ENCODE peak calls at places on chromosomes 4 and X, in six cellular contexts. One of them, this sample, is unnamed.

GRCh38 chrX:70552174-70552704 is 107.6 kb downstream of the DLG3 start:
- DNase-seq in K562: no peak
- DNase-seq in HepG2: no peak
- DNase-seq in A549: no peak
- DNase-seq in GM12878: no peak
- DNase-seq in IMR-90: no peak
- DNase-seq in this sample: no peak

GRCh38 chrX:18534949-18535348 is 109.5 kb downstream of the CDKL5 start:
- DNase-seq in A549: no peak
- DNase-seq in K562: no peak
- DNase-seq in IMR-90: no peak
- DNase-seq in GM12878: no peak
- DNase-seq in HepG2: no peak
- DNase-seq in this sample: no peak

GRCh38 chrX:581717-582116 is 48.9 kb upstream of the SHOX start:
- DNase-seq in IMR-90: no peak
- DNase-seq in GM12878: no peak
- DNase-seq in K562: no peak
- DNase-seq in HepG2: no peak
- DNase-seq in A549: peak
- DNase-seq in this sample: no peak

GRCh38 chrX:17397074-17397473 is 22.1 kb downstream of the NHS start:
- DNase-seq in A549: peak
- DNase-seq in GM12878: no peak
- DNase-seq in K562: no peak
- DNase-seq in HepG2: no peak
- DNase-seq in IMR-90: peak
- DNase-seq in this sample: no peak

GRCh38 chr4:122434285-122434684 is 22.2 kb downstream of the IL2 start:
- DNase-seq in K562: no peak
- DNase-seq in IMR-90: no peak
- DNase-seq in GM12878: no peak
- DNase-seq in A549: no peak
- DNase-seq in HepG2: no peak
- DNase-seq in this sample: no peak

GRCh38 chrX:39613508-39613921 is 484.2 kb downstream of the BCOR start:
- DNase-seq in K562: no peak
- DNase-seq in IMR-90: no peak
- DNase-seq in GM12878: no peak
- DNase-seq in HepG2: no peak
- DNase-seq in A549: no peak
- DNase-seq in this sample: peak

GRCh38 chr4:78710536-78710935 is 65.6 kb upstream of the BMP2K start:
- DNase-seq in HepG2: no peak
- DNase-seq in K562: no peak
- DNase-seq in A549: no peak
- DNase-seq in GM12878: no peak
- DNase-seq in IMR-90: peak
- DNase-seq in this sample: no peak

GRCh38 chrX:24151513-24151912 is 2.0 kb downstream of the ZFX start:
- DNase-seq in GM12878: no peak
- DNase-seq in A549: peak
- DNase-seq in K562: peak
- DNase-seq in IMR-90: no peak
- DNase-seq in HepG2: no peak
- DNase-seq in this sample: no peak

GRCh38 chr4:140195806-140196205 is 41.8 kb upstream of the MAML3 start:
- DNase-seq in HepG2: no peak
- DNase-seq in GM12878: no peak
- DNase-seq in IMR-90: no peak
- DNase-seq in A549: peak
- DNase-seq in K562: peak
- DNase-seq in this sample: no peak

GRCh38 chr4:52665592-52665991 is 6.5 kb upstream of the USP46 start:
- DNase-seq in GM12878: no peak
- DNase-seq in HepG2: peak
- DNase-seq in K562: no peak
- DNase-seq in IMR-90: no peak
- DNase-seq in A549: peak
- DNase-seq in this sample: peak

DNA sequence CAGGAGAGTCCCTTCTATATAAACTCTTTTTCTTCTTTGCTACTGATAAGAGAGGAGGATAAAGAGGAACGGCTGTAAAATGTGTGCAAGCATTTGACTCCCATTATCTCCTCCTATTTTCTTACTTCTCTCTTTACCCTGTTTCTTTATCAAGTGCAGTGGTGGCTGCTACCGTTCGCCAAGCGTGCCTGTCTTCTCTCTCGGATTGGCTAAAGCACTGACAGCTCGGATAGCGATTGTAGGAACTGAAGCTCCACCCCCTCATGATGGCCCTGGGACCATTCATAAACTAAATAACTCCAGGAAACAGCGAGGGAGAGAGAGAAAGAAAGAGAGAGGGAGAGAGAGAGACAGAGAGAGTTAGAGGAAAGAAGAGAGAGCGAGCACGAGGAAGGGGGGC is 340 bp upstream of the MAB21L2 start:
- DNase-seq in K562: no peak
- DNase-seq in HepG2: no peak
- DNase-seq in A549: no peak
- DNase-seq in GM12878: no peak
- DNase-seq in IMR-90: peak
- DNase-seq in this sample: peak
- TF ChIP-seq SMC3 in K562: no peak
- TF ChIP-seq SMC3 in HepG2: no peak
- TF ChIP-seq SMC3 in A549: no peak
- TF ChIP-seq SMC3 in GM12878: no peak
- TF ChIP-seq SMC3 in IMR-90: no peak
- TF ChIP-seq SMC3 in this sample: no peak

GRCh38 chr4:114807759-114808404 is 209.3 kb downstream of the UGT8 start:
- DNase-seq in A549: peak
- DNase-seq in GM12878: no peak
- DNase-seq in K562: peak
- DNase-seq in IMR-90: peak
- DNase-seq in HepG2: peak
- DNase-seq in this sample: peak
- TF ChIP-seq SMC3 in A549: no peak
- TF ChIP-seq SMC3 in GM12878: peak
- TF ChIP-seq SMC3 in K562: peak
- TF ChIP-seq SMC3 in IMR-90: no peak
- TF ChIP-seq SMC3 in HepG2: peak
- TF ChIP-seq SMC3 in this sample: peak

GRCh38 chrX:53494427-53494826 is 60.3 kb upstream of the HSD17B10 start:
- DNase-seq in GM12878: no peak
- DNase-seq in HepG2: no peak
- DNase-seq in IMR-90: peak
- DNase-seq in K562: peak
- DNase-seq in A549: no peak
- DNase-seq in this sample: peak
- TF ChIP-seq SMC3 in GM12878: no peak
- TF ChIP-seq SMC3 in HepG2: no peak
- TF ChIP-seq SMC3 in IMR-90: no peak
- TF ChIP-seq SMC3 in K562: no peak
- TF ChIP-seq SMC3 in A549: no peak
- TF ChIP-seq SMC3 in this sample: no peak

DNA sequence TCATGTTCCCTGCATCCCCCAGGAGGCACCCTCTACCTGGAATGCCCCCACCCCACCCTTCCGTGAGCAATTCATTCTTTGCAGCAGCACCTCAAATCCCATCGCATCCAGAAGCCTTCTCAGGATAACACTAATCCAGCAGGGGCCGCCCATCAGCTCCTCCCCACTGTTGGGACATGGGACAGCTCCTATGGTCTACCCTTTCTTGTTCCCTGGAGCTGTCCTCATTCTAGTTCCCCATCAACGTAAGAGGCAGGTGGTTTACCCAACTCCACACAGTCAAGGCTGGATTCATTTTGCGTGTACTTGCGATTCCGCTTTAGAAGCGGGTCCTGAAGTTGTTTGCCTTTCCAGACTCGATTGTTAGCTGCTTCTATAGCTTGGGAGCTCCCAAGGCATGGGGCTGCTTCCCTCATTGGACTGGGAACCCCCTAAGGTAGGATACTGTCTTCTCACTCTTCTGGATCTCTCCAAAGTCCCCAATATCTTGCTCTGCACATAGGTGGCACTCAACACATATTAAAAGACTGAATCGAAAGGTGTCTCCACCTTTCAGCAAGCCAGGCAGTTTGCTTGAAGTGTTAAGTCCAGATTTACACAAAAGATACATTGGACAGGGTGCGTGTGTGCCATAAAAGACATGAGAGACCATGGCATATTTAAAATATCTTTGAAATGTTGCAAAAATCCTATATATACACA is 942 bp upstream of the APLN start:
- DNase-seq in GM12878: no peak
- DNase-seq in A549: peak
- DNase-seq in HepG2: no peak
- DNase-seq in IMR-90: no peak
- DNase-seq in K562: peak
- DNase-seq in this sample: no peak
- TF ChIP-seq SMC3 in GM12878: no peak
- TF ChIP-seq SMC3 in A549: peak
- TF ChIP-seq SMC3 in HepG2: no peak
- TF ChIP-seq SMC3 in IMR-90: no peak
- TF ChIP-seq SMC3 in K562: no peak
- TF ChIP-seq SMC3 in this sample: no peak

GRCh38 chrX:133171962-133172708 is 46.0 kb downstream of the TFDP3 start:
- DNase-seq in IMR-90: no peak
- DNase-seq in K562: peak
- DNase-seq in A549: peak
- DNase-seq in HepG2: no peak
- DNase-seq in GM12878: no peak
- DNase-seq in this sample: peak
- TF ChIP-seq SMC3 in IMR-90: no peak
- TF ChIP-seq SMC3 in K562: no peak
- TF ChIP-seq SMC3 in A549: peak
- TF ChIP-seq SMC3 in HepG2: peak
- TF ChIP-seq SMC3 in GM12878: peak
- TF ChIP-seq SMC3 in this sample: peak

GRCh38 chr4:171954650-171955049 is 141.4 kb downstream of the GALNTL6 start:
- DNase-seq in GM12878: peak
- DNase-seq in IMR-90: no peak
- DNase-seq in HepG2: no peak
- DNase-seq in A549: peak
- DNase-seq in K562: no peak
- DNase-seq in this sample: no peak

GRCh38 chr4:171962110-171962509 is 148.9 kb downstream of the GALNTL6 start:
- DNase-seq in K562: no peak
- DNase-seq in HepG2: no peak
- DNase-seq in GM12878: no peak
- DNase-seq in A549: no peak
- DNase-seq in IMR-90: no peak
- DNase-seq in this sample: no peak

DNA sequence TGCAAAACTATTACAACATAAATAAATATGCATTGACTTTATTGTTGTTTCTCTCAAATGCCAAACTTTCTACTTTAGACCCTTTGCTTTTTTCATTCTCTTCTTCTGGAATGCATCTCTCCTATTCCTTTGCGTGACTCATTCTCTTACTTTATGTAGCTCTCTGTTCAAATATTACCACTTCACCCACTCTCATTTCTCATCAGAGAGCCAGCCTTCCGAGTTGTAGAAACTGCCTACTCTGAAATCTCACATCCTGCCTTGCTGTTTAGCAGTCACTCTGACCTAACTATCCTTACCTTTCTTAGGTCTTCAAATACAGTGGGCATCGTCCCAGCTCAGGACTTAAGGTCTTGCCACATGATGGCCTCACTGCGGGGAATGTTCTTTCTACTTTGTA is 143.5 kb downstream of the GALNTL6 start:
- DNase-seq in A549: peak
- DNase-seq in GM12878: no peak
- DNase-seq in HepG2: peak
- DNase-seq in K562: no peak
- DNase-seq in IMR-90: no peak
- DNase-seq in this sample: no peak
- TF ChIP-seq SMC3 in A549: no peak
- TF ChIP-seq SMC3 in GM12878: no peak
- TF ChIP-seq SMC3 in HepG2: no peak
- TF ChIP-seq SMC3 in K562: no peak
- TF ChIP-seq SMC3 in IMR-90: no peak
- TF ChIP-seq SMC3 in this sample: no peak

GRCh38 chr4:34094114-34094513 is 2150.2 kb downstream of the ARAP2 start:
- DNase-seq in IMR-90: no peak
- DNase-seq in GM12878: no peak
- DNase-seq in K562: no peak
- DNase-seq in HepG2: no peak
- DNase-seq in A549: no peak
- DNase-seq in this sample: no peak
- TF ChIP-seq SMC3 in IMR-90: no peak
- TF ChIP-seq SMC3 in GM12878: no peak
- TF ChIP-seq SMC3 in K562: no peak
- TF ChIP-seq SMC3 in HepG2: no peak
- TF ChIP-seq SMC3 in A549: no peak
- TF ChIP-seq SMC3 in this sample: no peak

GRCh38 chrX:56800801-56801200 is 71.8 kb downstream of the NBDY start:
- DNase-seq in A549: no peak
- DNase-seq in K562: peak
- DNase-seq in HepG2: no peak
- DNase-seq in GM12878: no peak
- DNase-seq in IMR-90: no peak
- DNase-seq in this sample: peak
- TF ChIP-seq SMC3 in A549: no peak
- TF ChIP-seq SMC3 in K562: no peak
- TF ChIP-seq SMC3 in HepG2: no peak
- TF ChIP-seq SMC3 in GM12878: peak
- TF ChIP-seq SMC3 in IMR-90: no peak
- TF ChIP-seq SMC3 in this sample: no peak

GRCh38 chr4:73520821-73521220 is 39.3 kb downstream of the AFM start:
- DNase-seq in A549: peak
- DNase-seq in K562: no peak
- DNase-seq in GM12878: no peak
- DNase-seq in IMR-90: peak
- DNase-seq in HepG2: no peak
- DNase-seq in this sample: no peak
- TF ChIP-seq SMC3 in A549: no peak
- TF ChIP-seq SMC3 in K562: no peak
- TF ChIP-seq SMC3 in GM12878: no peak
- TF ChIP-seq SMC3 in IMR-90: no peak
- TF ChIP-seq SMC3 in HepG2: no peak
- TF ChIP-seq SMC3 in this sample: no peak

GRCh38 chr4:179509489-179509888 is 2067.3 kb upstream of the AGA start:
- DNase-seq in IMR-90: no peak
- DNase-seq in GM12878: no peak
- DNase-seq in K562: no peak
- DNase-seq in A549: no peak
- DNase-seq in HepG2: no peak
- DNase-seq in this sample: no peak
- TF ChIP-seq SMC3 in IMR-90: no peak
- TF ChIP-seq SMC3 in GM12878: no peak
- TF ChIP-seq SMC3 in K562: no peak
- TF ChIP-seq SMC3 in A549: no peak
- TF ChIP-seq SMC3 in HepG2: no peak
- TF ChIP-seq SMC3 in this sample: no peak

This sample was measured in SK-N-SH.